ENCODE peak calls at places on chromosomes 12 and 14, in seven cellular contexts. L is breast epithelium, D is brain microvascular endothelial cell, E is HFFc6, V is heart left ventricle, K is mucosa of descending colon, H is OCI-LY7. M is an unnamed sample.

GRCh38 chr14:44833376-44833775 is 128.4 kb downstream of the KLHL28 start:
- DNase-seq in L (no peak), D (no peak), E (peak), V (no peak), K (no peak), H (no peak), M (no peak)

GRCh38 chr12:43406797-43407196 is 145.2 kb downstream of the ADAMTS20 start:
- DNase-seq in L (no peak), D (no peak), E (no peak), V (no peak), K (no peak), H (no peak), M (no peak)

GRCh38 chr12:41967668-41968649 is 176.7 kb downstream of the GXYLT1 start:
- DNase-seq in L (no peak), D (no peak), E (no peak), V (no peak), K (no peak), H (no peak), M (no peak)

GRCh38 chr12:92492291-92492690 is 210.5 kb upstream of the PLEKHG7 start:
- DNase-seq in L (no peak), D (no peak), E (no peak), V (no peak), K (no peak), H (peak), M (no peak)

GRCh38 chr14:93132472-93133065 is 16.8 kb upstream of the ITPK1 start:
- DNase-seq in L (no peak), D (peak), E (peak), V (no peak), K (no peak), H (peak), M (no peak)

GRCh38 chr12:62407587-62407986 is 59.0 kb upstream of the MON2 start:
- DNase-seq in L (no peak), D (no peak), E (no peak), V (no peak), K (no peak), H (no peak), M (no peak)

GRCh38 chr14:97459180-97459579 is 662.0 kb downstream of the VRK1 start:
- DNase-seq in L (no peak), D (no peak), E (no peak), V (no peak), K (no peak), H (no peak), M (no peak)

GRCh38 chr14:55333785-55334485 is 62.7 kb downstream of the FBXO34 start:
- DNase-seq in L (no peak), D (no peak), E (peak), V (no peak), K (no peak), H (no peak), M (no peak)

GRCh38 chr14:55332654-55333570 is 61.7 kb downstream of the FBXO34 start:
- DNase-seq in L (no peak), D (no peak), E (no peak), V (no peak), K (no peak), H (no peak), M (no peak)

GRCh38 chr14:31206536-31207286 is 882 bp downstream of the HECTD1 start:
- DNase-seq in L (no peak), D (peak), E (no peak), V (peak), K (peak), H (peak), M (no peak)

GRCh38 chr14:64720190-64720589 is 16.0 kb downstream of the PLEKHG3 start:
- DNase-seq in L (peak), D (peak), E (peak), V (no peak), K (peak), H (no peak), M (no peak)

GRCh38 chr12:106246891-106247730 is 709 bp downstream of the CKAP4 start:
- DNase-seq in L (peak), D (peak), E (peak), V (peak), K (peak), H (peak), M (no peak)

GRCh38 chr12:28162697-28163096 is 27.6 kb upstream of the CCDC91 start:
- DNase-seq in L (no peak), D (no peak), E (no peak), V (no peak), K (no peak), H (no peak), M (no peak)

GRCh38 chr12:127006972-127007371 is 1260.0 kb upstream of the TMEM132C start:
- DNase-seq in L (no peak), D (no peak), E (no peak), V (no peak), K (no peak), H (no peak), M (no peak)

GRCh38 chr12:117485984-117486839 is 124.8 kb upstream of the NOS1 start:
- DNase-seq in L (no peak), D (no peak), E (no peak), V (no peak), K (no peak), H (no peak), M (no peak)

GRCh38 chr12:77645966-77646598 is 184.6 kb upstream of the NAV3 start:
- DNase-seq in L (no peak), D (no peak), E (no peak), V (no peak), K (no peak), H (peak), M (no peak)

GRCh38 chr12:52120951-52121847 is 41.7 kb downstream of the SMIM41 start:
- DNase-seq in L (no peak), D (no peak), E (peak), V (no peak), K (no peak), H (no peak), M (no peak)

GRCh38 chr14:75126121-75126544 is 715 bp downstream of the NEK9 start:
- DNase-seq in L (no peak), D (no peak), E (no peak), V (no peak), K (no peak), H (peak), M (no peak)

GRCh38 chr12:131831021-131831571 is 2.9 kb downstream of the MMP17 start:
- DNase-seq in L (no peak), D (no peak), E (peak), V (peak), K (no peak), H (no peak), M (no peak)

GRCh38 chr12:1634149-1634548 is 5.1 kb downstream of the WNT5B start:
- DNase-seq in L (no peak), D (no peak), E (no peak), V (no peak), K (no peak), H (no peak), M (no peak)

GRCh38 chr12:33942172-33942571 is 80.1 kb upstream of the ALG10 start:
- DNase-seq in L (no peak), D (no peak), E (no peak), V (no peak), K (no peak), H (no peak), M (no peak)

GRCh38 chr12:92899388-92900001 is 29.6 kb downstream of the EEA1 start:
- DNase-seq in L (peak), D (peak), E (peak), V (peak), K (peak), H (no peak), M (peak)

GRCh38 chr14:89196561-89196960 is 220.5 kb downstream of the FOXN3 start:
- DNase-seq in L (no peak), D (no peak), E (no peak), V (no peak), K (no peak), H (no peak), M (no peak)

GRCh38 chr14:24298892-24299254 is 707 bp downstream of the DHRS1 start:
- DNase-seq in L (no peak), D (peak), E (peak), V (no peak), K (peak), H (no peak), M (no peak)

GRCh38 chr14:22178330-22178981 is 410.6 kb downstream of the DAD1 start:
- DNase-seq in L (no peak), D (no peak), E (no peak), V (no peak), K (no peak), H (no peak), M (no peak)

GRCh38 chr12:52364061-52364460 is 3.2 kb downstream of the KRT85 start:
- DNase-seq in L (no peak), D (no peak), E (no peak), V (no peak), K (no peak), H (no peak), M (no peak)

GRCh38 chr12:128687851-128688250 is 135.9 kb downstream of the SLC15A4 start:
- DNase-seq in L (no peak), D (no peak), E (no peak), V (no peak), K (no peak), H (no peak), M (no peak)

GRCh38 chr12:58537278-58537677 is 383.0 kb downstream of the LRIG3 start:
- DNase-seq in L (no peak), D (peak), E (peak), V (no peak), K (no peak), H (no peak), M (no peak)

GRCh38 chr12:71219224-71219623 is 61.4 kb upstream of the TSPAN8 start:
- DNase-seq in L (no peak), D (no peak), E (no peak), V (no peak), K (no peak), H (no peak), M (no peak)
- TF ChIP-seq CTCF in L (no peak), D (no peak), E (no peak), V (no peak), K (no peak), H (no peak), M (no peak)

GRCh38 chr12:27119797-27120196 is 37.4 kb upstream of the C12orf71 start:
- DNase-seq in L (no peak), D (no peak), E (no peak), V (peak), K (no peak), H (no peak), M (no peak)

DNA sequence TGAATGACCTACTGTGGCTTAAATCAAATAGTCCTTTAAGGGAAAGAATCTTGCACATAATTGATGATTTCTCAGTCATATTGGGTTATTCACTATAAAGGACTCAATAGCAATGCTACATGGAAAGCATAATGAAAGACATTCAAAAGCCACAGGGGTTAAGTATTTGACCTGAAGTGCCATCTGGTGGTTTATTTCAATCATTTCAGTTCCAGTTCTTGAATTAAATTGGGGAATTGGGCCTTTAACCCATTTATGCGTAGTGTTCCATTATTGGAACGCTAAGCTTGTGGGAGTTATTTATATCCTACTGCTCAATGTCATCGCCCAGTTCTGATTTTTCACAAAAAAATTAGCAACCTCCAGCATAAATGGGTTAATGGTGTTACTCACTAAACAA is 41.3 kb upstream of the C12orf71 start:
- DNase-seq in L (no peak), D (no peak), E (no peak), V (no peak), K (no peak), H (peak), M (no peak)
- TF ChIP-seq CTCF in L (no peak), D (no peak), E (peak), V (no peak), K (no peak), H (peak), M (no peak)

DNA sequence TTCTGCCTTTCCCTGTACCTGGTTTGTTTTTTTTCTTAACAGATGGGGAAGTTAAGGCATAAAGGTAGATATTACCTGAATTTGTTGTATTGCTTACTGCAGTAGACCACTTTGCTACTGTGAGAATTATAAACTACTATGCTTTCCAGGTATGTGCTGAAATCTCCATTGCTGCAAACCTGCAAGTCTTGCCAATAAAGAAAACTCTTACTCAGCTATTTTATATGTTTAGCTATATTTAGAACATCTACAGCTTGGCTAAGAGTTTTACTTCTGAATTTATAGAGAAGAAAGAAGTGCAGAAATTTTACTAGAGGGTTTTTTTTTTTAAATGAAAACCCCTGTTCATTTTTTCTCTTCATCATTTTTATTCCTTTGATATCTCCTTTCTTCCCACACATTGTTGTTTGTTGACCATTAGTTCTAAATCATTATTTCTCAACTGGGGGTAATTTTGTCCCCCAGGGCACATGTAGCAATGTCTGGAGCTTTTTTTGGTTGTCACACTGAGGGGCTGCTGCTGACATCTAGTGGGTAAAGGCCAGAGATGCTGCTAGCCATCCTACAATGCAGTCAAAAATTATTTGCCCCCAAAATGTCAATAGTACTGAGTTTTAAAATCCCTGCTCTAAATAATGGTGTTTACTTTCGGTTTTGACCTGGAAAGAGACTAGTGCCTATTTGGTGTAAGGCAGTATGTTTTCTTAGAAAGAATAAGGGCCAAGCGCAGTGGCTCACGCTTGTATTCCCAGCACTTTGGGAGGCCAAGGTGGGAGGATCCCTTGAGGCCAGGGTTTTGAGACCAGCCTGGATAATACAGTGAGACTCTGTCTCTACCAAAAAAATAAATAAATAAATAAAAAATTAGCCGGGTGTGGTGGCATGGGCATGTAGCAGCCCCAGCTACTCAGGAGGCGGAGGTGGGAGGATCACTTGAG is 48.6 kb downstream of the PCNX1 start:
- DNase-seq in L (no peak), D (peak), E (peak), V (no peak), K (no peak), H (peak), M (peak)
- TF ChIP-seq CTCF in L (peak), D (peak), E (peak), V (peak), K (no peak), H (peak), M (peak)

DNA sequence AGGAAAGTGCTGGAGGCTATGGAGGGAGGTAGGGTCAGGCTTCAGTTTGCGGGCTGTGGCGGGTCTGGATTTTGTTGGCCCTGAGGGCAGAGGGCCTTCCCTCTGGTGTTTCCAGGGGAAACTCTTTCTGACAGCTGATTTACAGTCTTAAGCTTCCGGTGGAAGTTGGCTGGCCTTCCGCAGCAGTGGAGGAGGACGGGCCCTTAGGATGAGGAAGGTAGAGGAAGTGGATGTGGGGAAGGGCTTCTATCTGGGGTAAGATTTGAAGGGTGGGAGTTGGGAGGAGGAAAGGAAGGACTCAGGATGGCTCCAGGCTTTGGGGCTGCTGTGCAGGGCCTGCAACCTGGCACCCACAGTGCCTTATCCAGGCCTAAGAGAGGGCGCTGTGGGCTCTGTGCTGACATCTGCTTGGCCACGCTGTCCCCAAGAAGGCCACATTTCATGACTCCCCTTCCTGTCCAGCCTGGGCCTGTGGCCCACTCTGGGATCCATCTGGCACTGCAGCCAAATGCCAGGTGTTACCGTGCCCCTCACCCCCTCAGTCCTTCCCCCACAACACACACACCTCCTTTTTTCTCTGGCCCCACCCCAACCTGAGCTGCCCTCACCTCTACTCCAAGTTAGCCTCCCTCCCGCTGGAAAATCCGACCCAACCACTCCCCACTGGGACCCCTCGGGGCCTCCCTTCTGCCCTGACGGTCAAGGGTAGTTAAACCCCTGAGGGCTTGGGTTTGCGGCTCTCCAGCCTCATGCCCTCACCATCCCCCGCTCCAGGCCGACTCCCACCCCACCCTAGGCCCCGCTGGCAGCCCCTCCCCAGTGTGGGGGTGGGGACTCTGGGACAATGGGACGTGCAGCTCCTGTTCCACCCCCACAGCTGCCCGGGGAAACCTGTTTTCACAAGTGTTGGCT is 7.7 kb upstream of the PPP1R13B start:
- DNase-seq in L (peak), D (no peak), E (no peak), V (no peak), K (peak), H (no peak), M (no peak)
- TF ChIP-seq CTCF in L (no peak), D (no peak), E (no peak), V (no peak), K (no peak), H (no peak), M (no peak)

DNA sequence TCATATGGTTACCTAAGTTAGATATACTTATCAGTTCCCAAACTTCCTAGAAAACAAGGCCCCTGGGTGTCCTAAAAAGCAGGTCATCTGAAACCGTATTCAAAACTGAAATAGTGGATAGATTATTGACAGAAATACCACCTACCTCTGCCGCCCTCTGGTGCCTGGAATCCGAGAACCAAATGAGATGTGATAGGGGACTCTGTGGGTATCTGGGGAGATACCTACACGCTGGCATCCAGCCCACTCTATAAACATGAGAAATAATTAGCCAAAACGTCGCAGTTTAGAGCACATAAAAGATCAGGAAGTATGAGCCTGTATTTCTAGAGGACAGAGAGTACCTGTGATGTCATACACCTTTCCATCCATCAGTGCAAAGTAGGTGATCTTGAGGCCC is 4.4 kb downstream of the ORMDL2 start:
- DNase-seq in L (no peak), D (no peak), E (no peak), V (no peak), K (no peak), H (no peak), M (no peak)
- TF ChIP-seq CTCF in L (no peak), D (peak), E (peak), V (peak), K (no peak), H (peak), M (peak)

DNA sequence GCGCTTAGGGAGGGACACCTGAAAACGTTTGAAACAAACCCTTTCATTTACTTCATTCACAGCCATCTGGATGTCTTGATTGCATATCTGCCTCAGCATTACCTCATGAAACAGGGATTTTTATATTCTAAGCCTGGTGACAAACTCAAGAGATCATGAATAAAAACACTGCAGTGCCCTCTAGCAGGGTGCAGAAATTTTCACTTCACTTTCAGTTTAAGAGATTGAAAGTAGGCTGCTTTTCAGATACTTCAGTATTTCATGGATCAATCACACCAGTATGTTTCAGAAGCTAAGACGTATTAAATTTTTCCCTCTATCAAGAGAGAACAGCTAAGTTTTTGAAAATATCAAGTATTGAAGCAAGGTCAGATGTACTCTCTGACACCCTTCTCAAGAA is 467.8 kb downstream of the MDGA2 start:
- DNase-seq in L (no peak), D (peak), E (no peak), V (no peak), K (no peak), H (no peak), M (no peak)
- TF ChIP-seq CTCF in L (no peak), D (peak), E (no peak), V (no peak), K (no peak), H (no peak), M (no peak)